ENCODE peak calls at places on chromosomes 3 and 15, in five cellular contexts. V is A549, L is spleen, K is SK-N-SH, Z is lower lobe of right lung. P is an unnamed sample.

GRCh38 chr3:130607553-130608154 is 90.7 kb downstream of the COL6A6 start:
- DNase-seq in V (no peak), L (no peak), K (no peak), Z (no peak), P (no peak)

GRCh38 chr15:39549912-39550311 is 31.0 kb upstream of the THBS1 start:
- DNase-seq in V (no peak), L (no peak), K (no peak), Z (no peak), P (no peak)

GRCh38 chr3:48634661-48635221 is 520 bp downstream of the SLC26A6 start:
- DNase-seq in V (peak), L (peak), K (peak), Z (peak), P (peak)

GRCh38 chr15:74620636-74621545 is 5.3 kb downstream of the CLK3 start:
- DNase-seq in V (peak), L (peak), K (peak), Z (peak), P (peak)

GRCh38 chr15:57298204-57298603 is 78.1 kb upstream of the CGNL1 start:
- DNase-seq in V (no peak), L (no peak), K (no peak), Z (no peak), P (peak)

GRCh38 chr3:174083706-174084105 is 686.2 kb downstream of the NLGN1 start:
- DNase-seq in V (no peak), L (no peak), K (no peak), Z (no peak), P (no peak)

GRCh38 chr3:114178770-114179368 is at the start of gene DRD3:
- DNase-seq in V (no peak), L (no peak), K (no peak), Z (no peak), P (peak)

GRCh38 chr15:100849021-100849831 is 30.4 kb upstream of the ALDH1A3 start:
- DNase-seq in V (peak), L (peak), K (no peak), Z (peak), P (peak)

GRCh38 chr3:116517308-116517707 is 72.0 kb upstream of the LSAMP start:
- DNase-seq in V (no peak), L (no peak), K (no peak), Z (no peak), P (peak)

GRCh38 chr15:60397772-60398445 is at the start of gene ANXA2:
- DNase-seq in V (peak), L (peak), K (peak), Z (peak), P (peak)

GRCh38 chr3:9474482-9474881 is 77.1 kb downstream of the SETD5 start:
- DNase-seq in V (no peak), L (no peak), K (no peak), Z (no peak), P (no peak)

GRCh38 chr3:146274833-146275232 is 23.9 kb upstream of the PLSCR4 start:
- DNase-seq in V (no peak), L (no peak), K (no peak), Z (no peak), P (peak)

GRCh38 chr15:98394546-98394945 is 253.8 kb upstream of the IGF1R start:
- DNase-seq in V (no peak), L (no peak), K (no peak), Z (no peak), P (no peak)

GRCh38 chr3:122691195-122691594 is 10.6 kb downstream of the PARP14 start:
- DNase-seq in V (no peak), L (no peak), K (no peak), Z (no peak), P (peak)

GRCh38 chr15:41893422-41894250 is at the start of gene SPTBN5:
- DNase-seq in V (no peak), L (no peak), K (peak), Z (no peak), P (no peak)

DNA sequence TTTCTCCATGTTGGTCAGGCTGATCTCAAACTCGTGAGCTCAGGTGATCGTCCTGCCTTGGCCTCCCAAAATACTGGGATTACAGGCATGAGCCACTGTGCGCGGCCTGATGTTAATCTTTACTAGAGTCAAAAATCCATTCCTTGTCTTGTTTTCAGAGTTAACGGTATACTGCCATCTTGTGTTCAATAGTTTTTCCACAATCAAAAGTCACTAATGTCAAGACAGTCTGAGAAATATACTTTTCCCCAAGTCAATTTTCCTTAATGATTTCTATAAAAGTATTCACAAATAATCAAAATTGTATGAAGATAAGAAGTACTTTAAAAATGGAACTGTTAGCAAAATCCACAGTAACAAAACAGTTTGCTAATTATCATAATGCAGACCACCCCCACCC is 8.5 kb downstream of the CRBN start:
- DNase-seq in V (peak), L (no peak), K (peak), Z (no peak), P (peak)
- TF ChIP-seq CTCF in V (peak), L (peak), K (peak), Z (peak), P (peak)

GRCh38 chr3:45644467-45645201 is 44.6 kb upstream of the SACM1L start:
- DNase-seq in V (peak), L (no peak), K (no peak), Z (no peak), P (peak)
- TF ChIP-seq CTCF in V (no peak), L (no peak), K (no peak), Z (no peak), P (no peak)

GRCh38 chr3:105430460-105430859 is 63.8 kb downstream of the ALCAM start:
- DNase-seq in V (no peak), L (no peak), K (no peak), Z (no peak), P (no peak)

GRCh38 chr3:105431171-105431570 is 64.5 kb downstream of the ALCAM start:
- DNase-seq in V (no peak), L (no peak), K (no peak), Z (no peak), P (no peak)

GRCh38 chr3:105436687-105437086 is 70.0 kb downstream of the ALCAM start:
- DNase-seq in V (no peak), L (no peak), K (no peak), Z (no peak), P (no peak)

GRCh38 chr3:105440113-105440512 is 73.4 kb downstream of the ALCAM start:
- DNase-seq in V (no peak), L (no peak), K (no peak), Z (no peak), P (no peak)

DNA sequence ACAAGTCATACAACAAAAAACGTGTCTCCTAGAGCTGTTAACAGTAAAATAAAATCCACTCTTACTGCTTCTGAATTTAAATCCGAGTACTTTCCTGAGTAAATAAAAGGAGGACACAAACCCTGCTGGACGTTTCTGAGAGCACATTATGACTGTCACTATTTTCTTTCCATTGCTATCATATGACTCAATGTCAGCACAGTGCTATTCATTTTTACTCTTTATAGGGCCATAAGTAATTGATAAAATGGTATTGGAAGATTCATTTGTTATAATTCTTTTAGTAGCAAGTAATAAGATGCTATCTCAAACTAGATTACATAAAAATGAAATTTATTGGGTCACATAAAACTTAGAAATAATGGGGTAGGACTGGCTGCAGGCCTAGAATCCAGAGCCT is 68.6 kb downstream of the ALCAM start:
- DNase-seq in V (no peak), L (no peak), K (no peak), Z (no peak), P (no peak)
- TF ChIP-seq CTCF in V (no peak), L (no peak), K (no peak), Z (no peak), P (no peak)

DNA sequence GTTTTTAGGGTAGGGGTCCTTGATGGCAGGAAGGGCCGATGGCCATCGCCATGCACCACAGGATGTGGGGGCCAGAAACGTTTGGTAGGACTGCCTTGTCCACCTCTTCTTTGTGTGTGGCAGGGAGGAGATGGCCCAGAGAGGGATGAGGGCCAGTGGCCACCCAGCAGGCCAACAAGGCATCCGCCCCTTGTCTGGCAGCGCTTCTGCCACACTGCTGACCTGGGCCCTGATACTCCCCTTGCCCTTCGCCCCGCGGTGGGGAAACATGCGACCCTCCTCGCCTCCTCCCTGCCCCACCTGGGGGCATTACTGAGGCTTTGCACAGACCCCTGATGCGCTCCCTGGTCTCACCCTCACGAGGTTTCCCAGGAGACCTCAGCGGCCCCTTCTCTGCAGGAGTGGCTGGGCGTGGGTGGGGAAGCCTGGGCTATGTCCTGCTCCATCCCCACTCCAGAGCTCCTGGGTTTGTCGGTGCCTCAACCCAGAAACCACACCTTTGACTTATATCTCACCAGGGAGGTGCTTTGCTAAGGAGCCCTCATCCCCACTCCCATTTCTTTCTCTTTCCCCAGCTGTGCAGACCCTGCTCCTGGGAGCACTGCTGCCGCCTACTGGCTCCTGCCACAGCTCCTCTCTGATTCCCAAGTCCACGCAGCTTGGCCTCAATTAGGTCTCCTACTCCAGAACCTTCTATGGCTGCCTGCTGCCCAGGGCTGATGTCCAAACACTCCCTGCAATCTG is 38.7 kb downstream of the FEM1B start:
- DNase-seq in V (no peak), L (peak), K (no peak), Z (no peak), P (no peak)
- TF ChIP-seq CTCF in V (peak), L (no peak), K (peak), Z (no peak), P (peak)

DNA sequence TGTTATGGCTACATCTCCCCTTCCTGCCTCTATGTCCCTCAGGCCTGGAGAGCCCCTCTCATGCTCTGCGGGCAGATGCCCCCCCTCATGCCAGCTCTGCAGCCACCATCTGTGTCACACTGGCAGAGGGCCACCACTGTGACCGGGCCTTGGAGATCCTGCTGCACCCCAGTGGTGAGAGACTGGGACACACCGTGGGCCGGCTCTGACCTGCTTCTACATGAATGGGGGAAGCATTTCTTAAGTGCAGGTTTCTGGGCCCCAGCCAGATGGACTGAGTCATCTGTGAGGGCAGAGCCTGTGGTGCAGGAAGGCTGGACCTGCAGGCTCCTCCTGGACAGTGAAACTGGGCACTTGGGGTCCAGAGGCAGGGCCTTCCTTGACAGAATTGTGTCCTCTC is 4.8 kb downstream of the VWA5B2 start:
- DNase-seq in V (peak), L (no peak), K (peak), Z (peak), P (peak)
- TF ChIP-seq CTCF in V (no peak), L (no peak), K (peak), Z (no peak), P (no peak)

DNA sequence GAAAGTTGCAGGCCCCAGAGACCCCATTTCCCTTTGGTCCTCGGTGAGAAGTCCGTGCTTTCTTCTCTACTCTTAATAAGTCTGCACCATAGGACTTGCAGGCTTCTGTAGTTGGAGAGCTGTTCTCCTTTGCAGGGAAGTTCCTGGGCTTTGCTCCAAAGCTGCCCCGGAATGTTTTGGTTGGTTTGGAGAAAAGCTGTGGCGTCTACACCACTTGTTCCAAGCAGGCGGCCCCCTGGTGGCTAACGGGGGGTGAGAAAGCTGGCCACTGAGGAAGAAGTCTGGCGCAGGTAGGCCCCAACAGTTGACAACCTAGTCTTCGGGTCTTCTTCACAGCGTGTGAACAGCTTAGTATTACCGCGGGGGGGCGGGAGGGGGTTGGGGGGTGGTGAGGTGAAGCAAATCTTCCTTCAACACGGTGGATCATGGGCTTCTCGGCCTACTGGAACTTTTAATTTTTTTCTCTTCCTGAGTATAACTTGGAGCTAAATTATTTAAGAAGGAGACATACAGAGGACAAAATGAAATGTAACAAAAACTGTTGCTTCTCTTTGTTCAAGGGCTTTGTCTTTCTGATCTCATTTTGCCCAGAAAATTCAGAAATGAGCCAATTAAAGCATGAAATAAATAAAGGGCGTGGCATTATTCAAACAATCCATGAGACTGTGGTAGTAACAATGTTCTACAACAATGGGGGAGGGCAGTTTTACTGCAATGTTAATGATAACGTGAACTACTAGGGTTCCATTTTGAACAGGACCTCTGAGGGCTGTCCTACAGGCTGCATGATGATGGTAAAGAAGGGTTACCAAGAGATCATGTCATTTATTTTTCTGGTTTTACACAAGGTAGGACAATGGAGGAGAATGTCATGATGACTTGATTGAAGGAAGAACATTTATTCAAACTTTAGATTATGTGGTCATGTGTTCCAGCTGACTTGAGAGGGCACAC is 2.2 kb upstream of the THRB start:
- DNase-seq in V (peak), L (peak), K (peak), Z (peak), P (peak)
- TF ChIP-seq CTCF in V (peak), L (no peak), K (peak), Z (peak), P (peak)

GRCh38 chr3:69058180-69058946 is 6.2 kb upstream of the TMF1 start:
- DNase-seq in V (no peak), L (no peak), K (no peak), Z (no peak), P (no peak)
- TF ChIP-seq CTCF in V (no peak), L (no peak), K (no peak), Z (no peak), P (no peak)

GRCh38 chr3:99951701-99952100 is 134.0 kb downstream of the CMSS1 start:
- DNase-seq in V (no peak), L (no peak), K (no peak), Z (no peak), P (peak)
- TF ChIP-seq CTCF in V (no peak), L (no peak), K (no peak), Z (no peak), P (no peak)

GRCh38 chr15:92304239-92304975 is 89.3 kb upstream of the ST8SIA2 start:
- DNase-seq in V (no peak), L (no peak), K (no peak), Z (no peak), P (no peak)

GRCh38 chr15:92305342-92305741 is 88.3 kb upstream of the ST8SIA2 start:
- DNase-seq in V (no peak), L (no peak), K (no peak), Z (no peak), P (no peak)

DNA sequence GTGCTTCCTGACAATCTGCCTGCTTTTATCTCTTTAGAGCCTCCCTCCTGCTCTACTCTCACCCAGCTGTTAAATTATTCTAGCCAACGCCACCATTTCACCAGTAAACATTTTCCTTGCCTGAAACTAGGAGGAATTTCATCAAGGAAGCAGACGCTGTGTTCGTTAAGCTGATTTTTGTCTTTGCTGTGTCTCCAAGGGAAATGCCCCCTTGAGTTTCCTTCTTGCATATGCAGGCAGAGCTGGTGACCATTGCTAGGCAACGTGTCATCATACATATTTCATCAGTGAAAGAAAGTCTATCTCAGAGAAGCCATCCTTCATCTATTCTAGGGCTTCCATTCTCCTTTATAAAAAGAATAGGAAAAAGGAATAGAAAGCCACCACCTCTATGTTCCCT is 87.0 kb upstream of the ST8SIA2 start:
- DNase-seq in V (peak), L (no peak), K (peak), Z (no peak), P (no peak)
- TF ChIP-seq CTCF in V (no peak), L (no peak), K (no peak), Z (no peak), P (no peak)

GRCh38 chr3:138081371-138082084 is 33.9 kb downstream of the DZIP1L start:
- DNase-seq in V (no peak), L (no peak), K (no peak), Z (no peak), P (peak)

GRCh38 chr3:138078901-138079344 is 36.5 kb downstream of the DZIP1L start:
- DNase-seq in V (peak), L (no peak), K (no peak), Z (no peak), P (peak)

GRCh38 chr3:138078096-138078495 is 37.3 kb downstream of the DZIP1L start:
- DNase-seq in V (no peak), L (no peak), K (no peak), Z (no peak), P (no peak)

GRCh38 chr3:138082085-138082991 is 33.1 kb downstream of the DZIP1L start:
- DNase-seq in V (no peak), L (no peak), K (no peak), Z (no peak), P (peak)

GRCh38 chr3:138079901-138080300 is 35.5 kb downstream of the DZIP1L start:
- DNase-seq in V (no peak), L (no peak), K (no peak), Z (no peak), P (no peak)
- TF ChIP-seq CTCF in V (no peak), L (no peak), K (no peak), Z (no peak), P (no peak)